ENCODE peak calls at places on chromosomes 6 and 20, in four cellular contexts. K, P, H and U are unnamed samples.

GRCh38 chr6:134739299-134740090 is 210.4 kb downstream of the ALDH8A1 start:
- DNase-seq in K (peak), P (peak), H (no peak), U (peak)

GRCh38 chr6:65088575-65088974 is 618.5 kb downstream of the EYS start:
- DNase-seq in K (no peak), P (no peak), H (no peak), U (no peak)

GRCh38 chr20:39110819-39111136 is 148.6 kb downstream of the DHX35 start:
- DNase-seq in K (no peak), P (no peak), H (no peak), U (no peak)

GRCh38 chr6:79377830-79378460 is 143.5 kb upstream of the HMGN3 start:
- DNase-seq in K (peak), P (no peak), H (no peak), U (no peak)

GRCh38 chr20:32945710-32946221 is 58.5 kb downstream of the SUN5 start:
- DNase-seq in K (peak), P (no peak), H (no peak), U (peak)

GRCh38 chr6:47631248-47632196 is 66.9 kb upstream of the ADGRF4 start:
- DNase-seq in K (peak), P (peak), H (peak), U (peak)

GRCh38 chr20:46893877-46894578 is 615 bp upstream of the EYA2 start:
- DNase-seq in K (no peak), P (no peak), H (no peak), U (peak)

GRCh38 chr20:24462461-24463010 is 6.9 kb upstream of the SYNDIG1 start:
- DNase-seq in K (no peak), P (no peak), H (no peak), U (no peak)